ENCODE peak calls at places on chromosome 6, in seven cellular contexts. X is neuronal stem cell; F is AG08395; N is naive thymus-derived CD8-positive, alpha-beta T cell; G is body of pancreas; V is glomerular endothelial cell; B is NCI-H2171. C is an unnamed sample.

GRCh38 chr6:38034269-38034914 is 214.9 kb downstream of the ZFAND3 start:
- DNase-seq in X (no peak), G (no peak), F (peak), N (no peak), V (peak), B (no peak), C (peak)

GRCh38 chr6:66808771-66809170 is 1101.7 kb upstream of the EYS start:
- DNase-seq in N (no peak), G (no peak), B (no peak), X (no peak), F (no peak), V (no peak), C (no peak)

GRCh38 chr6:54138795-54139194 is 27.6 kb downstream of the MLIP start:
- DNase-seq in X (no peak), F (no peak), G (no peak), N (no peak), V (no peak), B (no peak), C (no peak)

GRCh38 chr6:66930559-66931290 is 1223.7 kb upstream of the EYS start:
- DNase-seq in N (no peak), X (no peak), F (no peak), G (no peak), V (no peak), B (no peak), C (no peak)

GRCh38 chr6:11356404-11357155 is 124.1 kb upstream of the NEDD9 start:
- DNase-seq in F (no peak), B (no peak), G (no peak), N (no peak), V (no peak), X (no peak), C (no peak)

GRCh38 chr6:82129814-82130213 is 117.7 kb downstream of the IBTK start:
- DNase-seq in G (no peak), X (no peak), N (no peak), B (no peak), F (no peak), V (no peak), C (no peak)

GRCh38 chr6:31143148-31143547 is 4.3 kb upstream of the PSORS1C2 start:
- DNase-seq in F (peak), V (no peak), X (no peak), G (peak), B (no peak), N (no peak), C (no peak)

GRCh38 chr6:144064402-144064830 is 31.0 kb downstream of the SF3B5 start:
- DNase-seq in G (peak), N (peak), F (no peak), X (peak), V (no peak), B (no peak), C (no peak)

GRCh38 chr6:44309092-44309491 is 4.1 kb downstream of the AARS2 start:
- DNase-seq in X (no peak), B (no peak), V (no peak), F (peak), G (no peak), N (no peak), C (peak)

GRCh38 chr6:14546036-14546435 is 428.5 kb downstream of the CD83 start:
- DNase-seq in B (peak), N (no peak), F (no peak), V (no peak), G (no peak), X (no peak), C (no peak)

C was measured in HFFc6.